ENCODE peak calls at places on chromosomes 1 and 21, in four cellular contexts. W is HCT116, C is K562, D is HepG2. A is an unnamed sample.

GRCh38 chr21:26835027-26835713 is 10.0 kb downstream of the ADAMTS1 start:
- DNase-seq in C (no peak), D (no peak), W (no peak), A (no peak)

GRCh38 chr1:14296795-14297194 is 301.7 kb upstream of the KAZN start:
- DNase-seq in C (no peak), D (no peak), W (no peak), A (no peak)

GRCh38 chr1:57218487-57219079 is 205.3 kb downstream of the DAB1 start:
- DNase-seq in C (peak), D (no peak), W (no peak), A (peak)

GRCh38 chr1:150551784-150552691 is 2.8 kb downstream of the ADAMTSL4 start:
- DNase-seq in W (no peak), D (peak), C (peak), A (no peak)

GRCh38 chr1:10065344-10065685 is 32.6 kb downstream of the UBE4B start:
- DNase-seq in C (peak), W (no peak), D (peak), A (no peak)

GRCh38 chr1:35016406-35016805 is 15.3 kb downstream of the ZMYM6 start:
- DNase-seq in C (no peak), D (no peak), W (no peak), A (no peak)

GRCh38 chr1:232655041-232655745 is 25.3 kb upstream of the SIPA1L2 start:
- DNase-seq in W (no peak), C (no peak), D (no peak), A (no peak)

GRCh38 chr21:36156815-36157670 is at the start of gene DOP1B:
- DNase-seq in W (no peak), D (no peak), C (peak), A (no peak)

GRCh38 chr1:45945426-45945825 is 142.0 kb downstream of the MAST2 start:
- DNase-seq in C (no peak), D (no peak), W (no peak), A (no peak)

GRCh38 chr1:92310185-92310597 is 11.3 kb downstream of the RPAP2 start:
- DNase-seq in C (no peak), D (no peak), W (no peak), A (peak)

GRCh38 chr1:44676484-44677200 is 2.1 kb downstream of the ARMH1 start:
- DNase-seq in C (no peak), W (no peak), D (no peak), A (no peak)

GRCh38 chr1:114122891-114123621 is 30.6 kb downstream of the SYT6 start:
- DNase-seq in W (no peak), C (no peak), D (no peak), A (peak)

GRCh38 chr1:210882414-210883221 is 251.3 kb downstream of the KCNH1 start:
- DNase-seq in C (no peak), D (no peak), W (no peak), A (no peak)

GRCh38 chr1:17671741-17672140 is 83.4 kb upstream of the ACTL8 start:
- DNase-seq in D (no peak), W (no peak), C (peak), A (peak)

GRCh38 chr1:231512147-231512698 is 16.2 kb upstream of the TSNAX start:
- DNase-seq in C (no peak), W (peak), D (peak), A (no peak)

GRCh38 chr1:192810253-192810880 is 1.5 kb downstream of the RGS2 start:
- DNase-seq in C (no peak), W (no peak), D (no peak), A (no peak)

GRCh38 chr1:30473920-30474817 is 249.2 kb downstream of the MATN1 start:
- DNase-seq in C (no peak), W (no peak), D (no peak), A (no peak)

GRCh38 chr1:54777011-54777410 is 12.7 kb upstream of the PARS2 start:
- DNase-seq in W (no peak), D (no peak), C (no peak), A (no peak)

GRCh38 chr1:105005594-105006195 is 1256.0 kb downstream of the AMY1C start:
- DNase-seq in W (no peak), D (no peak), C (no peak), A (no peak)

GRCh38 chr1:8020032-8020431 is 6.1 kb downstream of the ERRFI1 start:
- DNase-seq in D (peak), C (no peak), W (no peak), A (no peak)

GRCh38 chr1:87294633-87295032 is 34.0 kb upstream of the LMO4 start:
- DNase-seq in D (no peak), C (no peak), W (no peak), A (no peak)

GRCh38 chr1:113780363-113781146 is 21.3 kb upstream of the PHTF1 start:
- DNase-seq in C (no peak), D (no peak), W (no peak), A (no peak)

GRCh38 chr1:170175032-170175431 is 29.3 kb downstream of the NTMT2 start:
- DNase-seq in D (no peak), C (no peak), W (no peak), A (no peak)

GRCh38 chr1:170174395-170174794 is 28.6 kb downstream of the NTMT2 start:
- DNase-seq in C (no peak), D (no peak), W (no peak), A (no peak)

GRCh38 chr1:170176772-170177171 is 31.0 kb downstream of the NTMT2 start:
- DNase-seq in C (no peak), W (no peak), D (no peak), A (no peak)

DNA sequence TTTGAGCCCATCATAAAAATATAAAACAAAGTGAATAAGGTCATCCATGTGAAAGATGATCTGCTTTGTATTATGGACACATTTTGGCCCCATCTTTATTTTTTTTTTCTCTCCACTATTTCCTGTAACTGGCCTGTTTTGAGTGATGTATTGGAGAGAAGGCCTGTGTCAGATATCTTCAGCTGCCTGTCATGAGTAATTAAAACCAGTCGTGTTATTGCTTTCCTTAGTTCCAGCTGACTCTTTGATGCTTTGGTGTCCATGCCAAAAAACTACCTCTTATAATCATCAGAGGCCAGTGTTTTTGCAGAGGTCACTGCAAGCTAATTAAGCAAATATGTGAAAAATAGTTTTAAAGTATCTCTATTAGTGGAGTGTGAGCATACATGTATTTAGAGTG is 29.7 kb downstream of the NTMT2 start:
- DNase-seq in C (no peak), W (no peak), D (no peak), A (no peak)
- TF ChIP-seq ELF1 in C (no peak), W (no peak), D (no peak), A (no peak)

GRCh38 chr1:21523297-21523813 is 14.1 kb downstream of the ALPL start:
- DNase-seq in C (no peak), W (no peak), D (no peak), A (no peak)

GRCh38 chr1:21525340-21525717 is 16.1 kb downstream of the ALPL start:
- DNase-seq in C (no peak), D (no peak), W (no peak), A (no peak)

GRCh38 chr1:21524220-21524619 is 15.0 kb downstream of the ALPL start:
- DNase-seq in D (no peak), W (no peak), C (no peak), A (no peak)

GRCh38 chr1:21526441-21526840 is 17.2 kb downstream of the ALPL start:
- DNase-seq in W (no peak), C (no peak), D (no peak), A (no peak)

DNA sequence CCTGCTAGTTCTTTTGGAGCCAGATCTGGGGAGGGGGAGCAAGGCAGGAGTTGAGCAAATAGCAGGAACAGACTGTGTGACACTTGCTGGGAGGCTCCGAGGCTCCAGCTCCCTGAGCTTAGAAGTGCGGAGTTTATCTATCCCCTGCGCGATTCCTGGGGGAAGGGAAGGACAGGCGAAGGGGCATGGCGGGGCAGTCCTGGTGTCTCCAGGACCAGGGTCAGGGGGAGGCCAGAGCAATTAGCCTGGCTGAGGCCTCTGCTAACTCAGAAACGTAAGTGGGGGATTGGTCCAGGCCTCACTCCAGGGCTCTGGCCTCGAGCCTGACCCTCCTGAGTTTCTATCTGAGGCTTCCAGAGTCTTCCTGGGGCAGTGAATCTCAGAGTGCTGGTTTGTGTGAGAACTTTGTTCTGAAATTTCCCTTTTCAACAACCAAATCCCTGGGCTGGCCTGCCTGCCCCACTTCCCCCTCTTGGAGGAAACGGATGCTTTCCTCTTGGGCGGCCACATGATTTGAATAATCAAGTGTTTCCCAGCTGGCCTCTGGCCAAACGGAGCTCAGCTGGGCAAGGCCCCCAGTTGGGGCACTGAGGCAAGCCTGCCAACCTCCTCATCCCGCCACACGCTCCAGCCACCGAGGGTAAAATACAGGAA is 15.6 kb downstream of the ALPL start:
- DNase-seq in W (no peak), C (no peak), D (no peak), A (no peak)
- TF ChIP-seq ELF1 in W (no peak), C (no peak), D (no peak), A (no peak)

DNA sequence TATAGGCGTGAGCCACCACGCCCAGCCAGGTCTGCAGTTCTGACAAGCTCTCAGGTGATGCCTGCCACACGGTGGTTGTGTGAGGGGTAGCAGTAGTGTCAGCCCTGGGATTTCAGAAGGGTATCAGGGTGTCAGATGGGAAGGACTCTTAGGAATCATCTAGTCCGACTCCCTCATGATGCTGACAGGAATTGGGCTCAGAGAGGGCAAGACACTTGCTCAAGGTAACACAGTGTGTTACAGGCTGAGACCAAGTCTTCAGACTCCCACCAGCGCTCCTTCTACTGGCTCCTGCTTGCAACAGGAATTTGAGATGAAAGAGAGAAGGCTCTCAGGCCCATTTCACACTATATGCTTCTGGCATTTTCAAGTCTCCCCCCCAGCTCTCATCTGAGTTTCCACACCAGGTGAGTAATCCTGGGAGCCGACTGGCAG is 6.9 kb downstream of the HTR1D start:
- DNase-seq in W (peak), C (no peak), D (no peak), A (no peak)
- TF ChIP-seq ELF1 in W (no peak), C (no peak), D (no peak), A (no peak)

DNA sequence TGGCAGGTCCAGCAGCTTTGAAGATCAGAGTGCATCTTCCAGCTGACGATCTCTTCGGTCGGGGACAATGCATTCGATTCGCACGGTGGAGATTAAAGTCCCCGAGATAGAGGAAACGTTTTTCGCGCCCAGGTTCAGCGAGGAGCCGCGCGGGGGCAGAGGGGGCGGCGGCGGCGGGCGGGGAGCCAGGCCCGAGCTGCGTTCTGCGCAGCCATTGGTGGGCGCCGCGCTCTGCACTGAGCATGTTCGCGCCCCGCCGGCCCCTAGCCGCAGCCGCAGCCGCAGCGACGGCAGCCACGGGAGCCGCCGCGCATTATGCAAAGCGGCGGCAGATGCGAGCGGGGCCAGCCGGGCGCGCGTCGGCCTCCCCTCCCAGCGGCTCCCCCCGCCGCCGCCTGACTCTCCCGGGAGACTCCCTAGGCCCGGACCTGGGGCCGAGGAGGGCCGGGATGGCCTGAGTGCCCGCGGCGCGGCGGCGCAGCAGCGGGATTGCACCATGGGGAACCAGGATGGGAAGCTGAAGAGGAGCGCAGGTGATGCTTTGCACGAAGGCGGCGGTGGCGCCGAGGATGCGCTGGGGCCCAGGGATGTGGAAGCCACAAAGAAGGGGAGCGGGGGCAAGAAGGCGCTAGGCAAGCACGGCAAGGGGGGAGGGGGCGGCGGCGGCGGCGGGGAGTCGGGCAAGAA is at the start of gene FMN2:
- DNase-seq in D (peak), C (no peak), W (no peak), A (peak)
- TF ChIP-seq ELF1 in D (no peak), C (no peak), W (no peak), A (no peak)

A was measured in SK-N-SH.